ENCODE peak calls at places on chromosomes 2 and 18, in ten cellular contexts. L, H, E, D, F, R, B, M, X and J are unnamed samples.

GRCh38 chr2:38750793-38751042 is 443 bp downstream of the SRSF7 start:
- DNase-seq in L (peak; percentile 71), H (peak; percentile 86), E (peak; percentile 89), D (peak; percentile 52), F (no peak), R (no peak), B (no peak), M (no peak), X (no peak), J (no peak)

GRCh38 chr2:55772309-55772980 is 78.8 kb upstream of the PNPT1 start:
- DNase-seq in L (no peak), H (no peak), E (no peak), D (no peak), F (no peak), R (no peak), B (no peak), M (no peak), X (no peak), J (no peak)

GRCh38 chr2:111121028-111121872 is 536 bp downstream of the BCL2L11 start:
- DNase-seq in L (peak; percentile 34), H (peak; percentile 73), E (peak; percentile 82), D (peak; percentile 48), F (no peak), R (peak; percentile 53), B (peak; percentile 74), M (peak; percentile 65), X (peak; percentile 62), J (no peak)

GRCh38 chr2:71243548-71244301 is 16.8 kb upstream of the PAIP2B start:
- DNase-seq in L (no peak), H (no peak), E (peak; percentile 73), D (no peak), F (no peak), R (no peak), B (no peak), M (no peak), X (no peak), J (no peak)

GRCh38 chr2:178279142-178279541 is 84.8 kb downstream of the OSBPL6 start:
- DNase-seq in L (no peak), H (no peak), E (no peak), D (no peak), F (peak; percentile 83), R (peak; percentile 92), B (peak; percentile 88), M (peak; percentile 99), X (no peak), J (no peak)

GRCh38 chr18:76209597-76209996 is 285.4 kb downstream of the ZNF516 start:
- DNase-seq in L (no peak), H (no peak), E (no peak), D (no peak), F (peak; percentile 11), R (peak; percentile 26), B (peak; percentile 60), M (peak; percentile 90), X (no peak), J (no peak)

GRCh38 chr18:37231251-37231650 is 334.3 kb downstream of the CELF4 start:
- DNase-seq in L (no peak), H (no peak), E (no peak), D (no peak), F (no peak), R (no peak), B (no peak), M (no peak), X (no peak), J (no peak)

GRCh38 chr2:36058953-36059352 is 296.6 kb upstream of the CRIM1 start:
- DNase-seq in L (no peak), H (no peak), E (peak; percentile 49), D (no peak), F (no peak), R (no peak), B (no peak), M (peak; percentile 7), X (no peak), J (no peak)

GRCh38 chr2:134131681-134132486 is 122.0 kb upstream of the MGAT5 start:
- DNase-seq in L (no peak), H (no peak), E (no peak), D (no peak), F (no peak), R (no peak), B (no peak), M (no peak), X (no peak), J (no peak)

GRCh38 chr2:127022817-127023216 is 84.1 kb downstream of the BIN1 start:
- DNase-seq in L (no peak), H (no peak), E (no peak), D (no peak), F (no peak), R (no peak), B (no peak), M (no peak), X (no peak), J (peak; percentile 17)